ENCODE peak calls at places on chromosomes 12 and 14, in eight cellular contexts. R is hepatocyte, B is MM.1S, N is neural progenitor cell, K is GM23338, P is PC-3, T is SK-N-SH, C is HCT116. S is an unnamed sample.

GRCh38 chr12:55707841-55708694 is at the start of gene ITGA7:
- DNase-seq in R (peak), B (peak), N (peak), K (peak), P (peak), T (peak), C (no peak), S (peak)

GRCh38 chr12:120784804-120785203 is 59.2 kb downstream of the ACADS start:
- DNase-seq in R (no peak), B (no peak), N (no peak), K (no peak), P (no peak), T (no peak), C (no peak), S (no peak)

GRCh38 chr12:109604902-109605536 is 31.4 kb downstream of the MVK start:
- DNase-seq in R (no peak), B (no peak), N (peak), K (no peak), P (no peak), T (no peak), C (no peak), S (no peak)

GRCh38 chr14:94599656-94600004 is 12.6 kb upstream of the SERPINA3 start:
- DNase-seq in R (peak), B (no peak), N (no peak), K (no peak), P (no peak), T (no peak), C (no peak), S (no peak)

GRCh38 chr14:28157887-28158791 is 608.4 kb upstream of the FOXG1 start:
- DNase-seq in R (no peak), B (no peak), N (no peak), K (no peak), P (no peak), T (peak), C (no peak), S (no peak)

GRCh38 chr14:69153848-69154208 is 909 bp upstream of the DCAF5 start:
- DNase-seq in R (peak), B (no peak), N (peak), K (peak), P (no peak), T (peak), C (no peak), S (peak)

GRCh38 chr14:32430326-32430725 is 101.2 kb downstream of the AKAP6 start:
- DNase-seq in R (no peak), B (peak), N (no peak), K (no peak), P (peak), T (no peak), C (no peak), S (no peak)

GRCh38 chr14:27411021-27411420 is 813.2 kb upstream of the NOVA1 start:
- DNase-seq in R (no peak), B (no peak), N (no peak), K (no peak), P (no peak), T (peak), C (no peak), S (no peak)

GRCh38 chr12:18297883-18298282 is 36.6 kb downstream of the PIK3C2G start:
- DNase-seq in R (no peak), B (no peak), N (no peak), K (peak), P (no peak), T (no peak), C (no peak), S (no peak)

GRCh38 chr12:57756406-57757341 is 1.8 kb downstream of the MARCHF9 start:
- DNase-seq in R (peak), B (peak), N (peak), K (peak), P (no peak), T (peak), C (no peak), S (peak)

GRCh38 chr12:46675736-46676135 is 150.1 kb downstream of the SLC38A4 start:
- DNase-seq in R (peak), B (peak), N (peak), K (peak), P (peak), T (peak), C (no peak), S (peak)

GRCh38 chr12:48003226-48004038 is 844 bp downstream of the COL2A1 start:
- DNase-seq in R (no peak), B (no peak), N (peak), K (peak), P (peak), T (no peak), C (no peak), S (no peak)

GRCh38 chr14:22339277-22339676 is 249.7 kb downstream of the DAD1 start:
- DNase-seq in R (no peak), B (no peak), N (no peak), K (no peak), P (no peak), T (no peak), C (no peak), S (no peak)

GRCh38 chr12:45907955-45908354 is 82.4 kb downstream of the SCAF11 start:
- DNase-seq in R (no peak), B (no peak), N (no peak), K (no peak), P (no peak), T (no peak), C (no peak), S (peak)

GRCh38 chr12:53754196-53754595 is 2.4 kb upstream of the CISTR start:
- DNase-seq in R (no peak), B (no peak), N (no peak), K (no peak), P (no peak), T (no peak), C (no peak), S (peak)

GRCh38 chr12:75329918-75330826 is at the start of gene CAPS2:
- DNase-seq in R (peak), B (peak), N (peak), K (peak), P (peak), T (peak), C (peak), S (peak)

GRCh38 chr12:83106873-83107272 is 420.2 kb downstream of the TMTC2 start:
- DNase-seq in R (no peak), B (no peak), N (no peak), K (no peak), P (peak), T (no peak), C (no peak), S (no peak)

GRCh38 chr12:89325495-89325894 is 26.8 kb downstream of the DUSP6 start:
- DNase-seq in R (no peak), B (no peak), N (peak), K (peak), P (no peak), T (no peak), C (no peak), S (no peak)

GRCh38 chr12:124796303-124796957 is 67.2 kb downstream of the SCARB1 start:
- DNase-seq in R (no peak), B (no peak), N (no peak), K (no peak), P (no peak), T (no peak), C (no peak), S (no peak)

GRCh38 chr12:100031821-100032220 is 47.1 kb upstream of the ANKS1B start:
- DNase-seq in R (no peak), B (no peak), N (no peak), K (no peak), P (no peak), T (peak), C (no peak), S (no peak)

GRCh38 chr12:110693731-110694130 is 4.8 kb upstream of the HVCN1 start:
- DNase-seq in R (peak), B (no peak), N (no peak), K (no peak), P (no peak), T (peak), C (no peak), S (no peak)

GRCh38 chr12:61414470-61414869 is 845.7 kb upstream of the USP15 start:
- DNase-seq in R (no peak), B (no peak), N (no peak), K (no peak), P (peak), T (no peak), C (no peak), S (no peak)

GRCh38 chr14:22977684-22978486 is 4.5 kb downstream of the AJUBA start:
- DNase-seq in R (peak), B (no peak), N (peak), K (peak), P (peak), T (peak), C (no peak), S (no peak)

GRCh38 chr14:59354666-59355065 is 110.5 kb downstream of the GPR135 start:
- DNase-seq in R (no peak), B (no peak), N (no peak), K (no peak), P (peak), T (no peak), C (no peak), S (no peak)

GRCh38 chr12:129961111-129961510 is 57.3 kb upstream of the TMEM132D start:
- DNase-seq in R (no peak), B (no peak), N (no peak), K (no peak), P (peak), T (no peak), C (no peak), S (no peak)

GRCh38 chr12:48824112-48824511 is 5.8 kb downstream of the CACNB3 start:
- DNase-seq in R (no peak), B (peak), N (no peak), K (peak), P (no peak), T (no peak), C (no peak), S (peak)

GRCh38 chr14:74048291-74048690 is 29.1 kb downstream of the BBOF1 start:
- DNase-seq in R (peak), B (no peak), N (peak), K (peak), P (peak), T (no peak), C (peak), S (peak)

GRCh38 chr12:101697930-101698781 is 716 bp downstream of the CHPT1 start:
- DNase-seq in R (peak), B (peak), N (no peak), K (peak), P (peak), T (no peak), C (no peak), S (peak)

GRCh38 chr12:89098390-89099102 is 253.8 kb downstream of the DUSP6 start:
- DNase-seq in R (peak), B (no peak), N (peak), K (peak), P (no peak), T (peak), C (no peak), S (no peak)

GRCh38 chr14:26841920-26842741 is 244.3 kb upstream of the NOVA1 start:
- DNase-seq in R (peak), B (no peak), N (no peak), K (no peak), P (peak), T (no peak), C (no peak), S (no peak)

GRCh38 chr14:103724116-103724515 is 8.5 kb downstream of the ZFYVE21 start:
- DNase-seq in R (no peak), B (no peak), N (no peak), K (no peak), P (no peak), T (peak), C (no peak), S (no peak)

GRCh38 chr14:88568196-88568595 is 5.4 kb downstream of the ZC3H14 start:
- DNase-seq in R (no peak), B (no peak), N (no peak), K (no peak), P (no peak), T (no peak), C (no peak), S (no peak)

GRCh38 chr12:105336411-105336810 is 5.9 kb downstream of the C12orf75 start:
- DNase-seq in R (no peak), B (no peak), N (no peak), K (no peak), P (peak), T (no peak), C (no peak), S (no peak)
- H3K4me2 ChIP-seq in R (no peak), B (no peak), N (no peak), K (no peak), P (no peak), T (no peak), C (no peak), S (peak)

DNA sequence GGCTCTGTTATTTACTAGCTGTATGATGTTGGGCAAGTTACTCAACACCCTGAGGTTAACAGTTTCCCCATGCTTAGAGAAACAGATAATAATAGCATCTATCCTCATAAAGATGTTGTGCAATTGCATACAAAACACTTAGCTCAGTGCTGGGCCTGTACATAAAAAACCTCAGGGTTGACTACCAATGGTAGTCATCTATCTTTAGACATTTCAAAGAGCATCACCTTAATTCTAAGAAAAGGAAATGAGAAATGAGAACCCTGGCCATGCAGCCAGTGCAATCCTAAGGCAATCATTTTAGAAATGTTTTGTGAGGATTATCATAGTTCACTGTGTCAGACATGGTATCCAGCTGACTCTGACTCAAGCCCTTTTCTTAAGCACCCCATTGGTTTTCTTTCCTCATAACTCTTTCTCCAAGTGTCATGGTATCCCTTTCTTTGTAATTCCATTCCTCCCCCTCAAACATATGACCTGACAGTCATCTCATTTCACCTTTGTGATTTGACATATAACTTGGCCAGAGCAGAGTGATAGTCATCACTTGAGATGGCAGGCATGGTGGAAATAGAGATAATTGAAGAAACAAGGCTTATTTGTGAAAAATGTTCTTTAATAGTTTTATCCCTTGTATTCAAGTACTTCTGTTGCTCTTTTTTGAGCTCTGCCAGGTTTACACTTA is 29.5 kb upstream of the OSBPL8 start:
- DNase-seq in R (peak), B (no peak), N (no peak), K (no peak), P (no peak), T (no peak), C (no peak), S (no peak)
- TF ChIP-seq EZH2phosphoT487 in R (no peak), B (no peak), N (no peak), K (no peak), P (no peak), T (no peak), C (no peak), S (no peak)

GRCh38 chr14:61470954-61471279 is 149.5 kb downstream of the PRKCH start:
- DNase-seq in R (no peak), B (no peak), N (no peak), K (no peak), P (no peak), T (no peak), C (no peak), S (no peak)
- H3K4me2 ChIP-seq in R (peak), B (no peak), N (no peak), K (peak), P (peak), T (peak), C (no peak), S (peak)

GRCh38 chr14:101476258-101476930 is 84.9 kb upstream of the DIO3 start:
- DNase-seq in R (no peak), B (no peak), N (no peak), K (no peak), P (peak), T (no peak), C (no peak), S (no peak)
- TF ChIP-seq EZH2phosphoT487 in R (no peak), B (no peak), N (no peak), K (no peak), P (no peak), T (no peak), C (no peak), S (no peak)

GRCh38 chr14:72444701-72445100 is 449.2 kb downstream of the DPF3 start:
- DNase-seq in R (no peak), B (no peak), N (no peak), K (no peak), P (peak), T (no peak), C (no peak), S (no peak)

GRCh38 chr14:72434856-72435255 is 459.0 kb downstream of the DPF3 start:
- DNase-seq in R (no peak), B (no peak), N (no peak), K (no peak), P (no peak), T (no peak), C (no peak), S (no peak)

GRCh38 chr14:72443256-72443655 is 450.6 kb downstream of the DPF3 start:
- DNase-seq in R (no peak), B (no peak), N (no peak), K (no peak), P (no peak), T (no peak), C (no peak), S (no peak)

GRCh38 chr14:72443991-72444431 is 449.9 kb downstream of the DPF3 start:
- DNase-seq in R (no peak), B (no peak), N (no peak), K (no peak), P (no peak), T (no peak), C (no peak), S (peak)

DNA sequence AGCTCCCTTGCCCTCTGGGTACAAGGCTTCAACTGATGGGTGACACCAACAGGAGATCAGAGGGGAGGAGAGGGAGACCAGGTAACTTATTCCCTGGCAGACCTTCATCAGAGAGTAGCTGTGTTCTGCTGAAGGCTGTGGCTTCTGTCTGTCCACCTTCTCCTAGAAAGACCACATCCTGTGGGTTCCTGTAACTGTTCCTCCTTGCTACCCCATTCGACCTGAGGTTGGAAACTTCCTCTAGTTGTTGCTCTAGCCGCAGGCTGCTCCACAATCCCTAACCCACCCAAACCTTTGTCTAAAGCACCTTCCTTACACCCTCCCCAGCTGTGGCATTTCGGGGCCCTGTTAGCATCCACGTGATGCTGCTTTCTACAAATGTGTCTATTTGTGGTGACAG is 454.2 kb downstream of the DPF3 start:
- DNase-seq in R (no peak), B (no peak), N (no peak), K (no peak), P (no peak), T (no peak), C (no peak), S (no peak)
- H3K4me2 ChIP-seq in R (no peak), B (no peak), N (no peak), K (no peak), P (no peak), T (no peak), C (no peak), S (no peak)

GRCh38 chr14:84857571-84857970 is 672.4 kb upstream of the FLRT2 start:
- DNase-seq in R (no peak), B (no peak), N (no peak), K (no peak), P (peak), T (no peak), C (no peak), S (no peak)
- TF ChIP-seq EZH2phosphoT487 in R (no peak), B (no peak), N (no peak), K (no peak), P (no peak), T (no peak), C (no peak), S (no peak)

S was measured in OCI-LY7.